ENCODE peak calls at places on chromosomes 4 and X, in six cellular contexts. One of them, this sample, is unnamed.

GRCh38 chr4:71553605-71554004 is 214.8 kb downstream of the SLC4A4 start:
- DNase-seq in lung: no peak
- DNase-seq in stimulated activated CD4-positive, alpha-beta T cell treated with anti-CD3 and anti-CD28 coated beads, Interleukin-1b, Interleukin-23, amount 100 ng/mL, for 24 hours: no peak
- DNase-seq in SK-N-DZ: no peak
- DNase-seq in activated CD4-positive, alpha-beta T cell treated with anti-CD3 and anti-CD28 coated beads, Interleukin-2, amount 50 U/mL, for 1 hour: no peak
- DNase-seq in KBM-7: peak
- DNase-seq in this sample: no peak

GRCh38 chrX:68183612-68184214 is 249.6 kb downstream of the OPHN1 start:
- DNase-seq in lung: no peak
- DNase-seq in stimulated activated CD4-positive, alpha-beta T cell treated with anti-CD3 and anti-CD28 coated beads, Interleukin-1b, Interleukin-23, amount 100 ng/mL, for 24 hours: no peak
- DNase-seq in SK-N-DZ: peak
- DNase-seq in activated CD4-positive, alpha-beta T cell treated with anti-CD3 and anti-CD28 coated beads, Interleukin-2, amount 50 U/mL, for 1 hour: no peak
- DNase-seq in KBM-7: peak
- DNase-seq in this sample: no peak

GRCh38 chr4:1072830-1073446 is 40.4 kb downstream of the RNF212 start:
- DNase-seq in lung: peak
- DNase-seq in stimulated activated CD4-positive, alpha-beta T cell treated with anti-CD3 and anti-CD28 coated beads, Interleukin-1b, Interleukin-23, amount 100 ng/mL, for 24 hours: peak
- DNase-seq in SK-N-DZ: peak
- DNase-seq in activated CD4-positive, alpha-beta T cell treated with anti-CD3 and anti-CD28 coated beads, Interleukin-2, amount 50 U/mL, for 1 hour: peak
- DNase-seq in KBM-7: peak
- DNase-seq in this sample: no peak

GRCh38 chr4:30962949-30963348 is 242.8 kb downstream of the PCDH7 start:
- DNase-seq in lung: no peak
- DNase-seq in stimulated activated CD4-positive, alpha-beta T cell treated with anti-CD3 and anti-CD28 coated beads, Interleukin-1b, Interleukin-23, amount 100 ng/mL, for 24 hours: no peak
- DNase-seq in SK-N-DZ: no peak
- DNase-seq in activated CD4-positive, alpha-beta T cell treated with anti-CD3 and anti-CD28 coated beads, Interleukin-2, amount 50 U/mL, for 1 hour: no peak
- DNase-seq in KBM-7: no peak
- DNase-seq in this sample: no peak

GRCh38 chr4:8019396-8020365 is 80.0 kb upstream of the AFAP1 start:
- DNase-seq in lung: peak
- DNase-seq in stimulated activated CD4-positive, alpha-beta T cell treated with anti-CD3 and anti-CD28 coated beads, Interleukin-1b, Interleukin-23, amount 100 ng/mL, for 24 hours: no peak
- DNase-seq in SK-N-DZ: no peak
- DNase-seq in activated CD4-positive, alpha-beta T cell treated with anti-CD3 and anti-CD28 coated beads, Interleukin-2, amount 50 U/mL, for 1 hour: no peak
- DNase-seq in KBM-7: no peak
- DNase-seq in this sample: no peak

GRCh38 chr4:65391814-65392213 is 278.5 kb downstream of the EPHA5 start:
- DNase-seq in lung: no peak
- DNase-seq in stimulated activated CD4-positive, alpha-beta T cell treated with anti-CD3 and anti-CD28 coated beads, Interleukin-1b, Interleukin-23, amount 100 ng/mL, for 24 hours: no peak
- DNase-seq in SK-N-DZ: no peak
- DNase-seq in activated CD4-positive, alpha-beta T cell treated with anti-CD3 and anti-CD28 coated beads, Interleukin-2, amount 50 U/mL, for 1 hour: no peak
- DNase-seq in KBM-7: no peak
- DNase-seq in this sample: no peak

GRCh38 chr4:1233641-1234277 is 15.2 kb downstream of the CTBP1 start:
- DNase-seq in lung: no peak
- DNase-seq in stimulated activated CD4-positive, alpha-beta T cell treated with anti-CD3 and anti-CD28 coated beads, Interleukin-1b, Interleukin-23, amount 100 ng/mL, for 24 hours: no peak
- DNase-seq in SK-N-DZ: no peak
- DNase-seq in activated CD4-positive, alpha-beta T cell treated with anti-CD3 and anti-CD28 coated beads, Interleukin-2, amount 50 U/mL, for 1 hour: no peak
- DNase-seq in KBM-7: no peak
- DNase-seq in this sample: no peak

GRCh38 chr4:153640476-153640802 is 43.6 kb upstream of the TLR2 start:
- DNase-seq in lung: no peak
- DNase-seq in stimulated activated CD4-positive, alpha-beta T cell treated with anti-CD3 and anti-CD28 coated beads, Interleukin-1b, Interleukin-23, amount 100 ng/mL, for 24 hours: no peak
- DNase-seq in SK-N-DZ: no peak
- DNase-seq in activated CD4-positive, alpha-beta T cell treated with anti-CD3 and anti-CD28 coated beads, Interleukin-2, amount 50 U/mL, for 1 hour: no peak
- DNase-seq in KBM-7: no peak
- DNase-seq in this sample: no peak

GRCh38 chr4:169160825-169161224 is 109.9 kb downstream of the SH3RF1 start:
- DNase-seq in lung: no peak
- DNase-seq in stimulated activated CD4-positive, alpha-beta T cell treated with anti-CD3 and anti-CD28 coated beads, Interleukin-1b, Interleukin-23, amount 100 ng/mL, for 24 hours: no peak
- DNase-seq in SK-N-DZ: no peak
- DNase-seq in activated CD4-positive, alpha-beta T cell treated with anti-CD3 and anti-CD28 coated beads, Interleukin-2, amount 50 U/mL, for 1 hour: no peak
- DNase-seq in KBM-7: no peak
- DNase-seq in this sample: no peak

GRCh38 chrX:14963447-14964236 is 90.4 kb downstream of the MOSPD2 start:
- DNase-seq in lung: no peak
- DNase-seq in stimulated activated CD4-positive, alpha-beta T cell treated with anti-CD3 and anti-CD28 coated beads, Interleukin-1b, Interleukin-23, amount 100 ng/mL, for 24 hours: no peak
- DNase-seq in SK-N-DZ: no peak
- DNase-seq in activated CD4-positive, alpha-beta T cell treated with anti-CD3 and anti-CD28 coated beads, Interleukin-2, amount 50 U/mL, for 1 hour: no peak
- DNase-seq in KBM-7: no peak
- DNase-seq in this sample: no peak

GRCh38 chr4:165532976-165533375 is 154.2 kb downstream of the CPE start:
- DNase-seq in lung: no peak
- DNase-seq in stimulated activated CD4-positive, alpha-beta T cell treated with anti-CD3 and anti-CD28 coated beads, Interleukin-1b, Interleukin-23, amount 100 ng/mL, for 24 hours: no peak
- DNase-seq in SK-N-DZ: no peak
- DNase-seq in activated CD4-positive, alpha-beta T cell treated with anti-CD3 and anti-CD28 coated beads, Interleukin-2, amount 50 U/mL, for 1 hour: no peak
- DNase-seq in KBM-7: no peak
- DNase-seq in this sample: no peak

GRCh38 chrX:52280812-52281211 is 88.0 kb upstream of the XAGE2 start:
- DNase-seq in lung: no peak
- DNase-seq in stimulated activated CD4-positive, alpha-beta T cell treated with anti-CD3 and anti-CD28 coated beads, Interleukin-1b, Interleukin-23, amount 100 ng/mL, for 24 hours: no peak
- DNase-seq in SK-N-DZ: no peak
- DNase-seq in activated CD4-positive, alpha-beta T cell treated with anti-CD3 and anti-CD28 coated beads, Interleukin-2, amount 50 U/mL, for 1 hour: no peak
- DNase-seq in KBM-7: peak
- DNase-seq in this sample: no peak

GRCh38 chr4:118826723-118827444 is 9.0 kb downstream of the SEC24D start:
- DNase-seq in lung: no peak
- DNase-seq in stimulated activated CD4-positive, alpha-beta T cell treated with anti-CD3 and anti-CD28 coated beads, Interleukin-1b, Interleukin-23, amount 100 ng/mL, for 24 hours: no peak
- DNase-seq in SK-N-DZ: no peak
- DNase-seq in activated CD4-positive, alpha-beta T cell treated with anti-CD3 and anti-CD28 coated beads, Interleukin-2, amount 50 U/mL, for 1 hour: no peak
- DNase-seq in KBM-7: no peak
- DNase-seq in this sample: no peak

GRCh38 chrX:21723814-21724213 is 34.1 kb downstream of the SMPX start:
- DNase-seq in lung: no peak
- DNase-seq in stimulated activated CD4-positive, alpha-beta T cell treated with anti-CD3 and anti-CD28 coated beads, Interleukin-1b, Interleukin-23, amount 100 ng/mL, for 24 hours: no peak
- DNase-seq in SK-N-DZ: peak
- DNase-seq in activated CD4-positive, alpha-beta T cell treated with anti-CD3 and anti-CD28 coated beads, Interleukin-2, amount 50 U/mL, for 1 hour: no peak
- DNase-seq in KBM-7: no peak
- DNase-seq in this sample: no peak

GRCh38 chr4:6492861-6493667 is 20.6 kb upstream of the PPP2R2C start:
- DNase-seq in lung: peak
- DNase-seq in stimulated activated CD4-positive, alpha-beta T cell treated with anti-CD3 and anti-CD28 coated beads, Interleukin-1b, Interleukin-23, amount 100 ng/mL, for 24 hours: no peak
- DNase-seq in SK-N-DZ: no peak
- DNase-seq in activated CD4-positive, alpha-beta T cell treated with anti-CD3 and anti-CD28 coated beads, Interleukin-2, amount 50 U/mL, for 1 hour: no peak
- DNase-seq in KBM-7: no peak
- DNase-seq in this sample: peak

GRCh38 chrX:6729581-6729980 is 194.7 kb upstream of the VCX3A start:
- DNase-seq in lung: no peak
- DNase-seq in stimulated activated CD4-positive, alpha-beta T cell treated with anti-CD3 and anti-CD28 coated beads, Interleukin-1b, Interleukin-23, amount 100 ng/mL, for 24 hours: no peak
- DNase-seq in SK-N-DZ: peak
- DNase-seq in activated CD4-positive, alpha-beta T cell treated with anti-CD3 and anti-CD28 coated beads, Interleukin-2, amount 50 U/mL, for 1 hour: no peak
- DNase-seq in KBM-7: peak
- DNase-seq in this sample: no peak

GRCh38 chrX:23381099-23381498 is 46.5 kb downstream of the PTCHD1 start:
- DNase-seq in lung: no peak
- DNase-seq in stimulated activated CD4-positive, alpha-beta T cell treated with anti-CD3 and anti-CD28 coated beads, Interleukin-1b, Interleukin-23, amount 100 ng/mL, for 24 hours: no peak
- DNase-seq in SK-N-DZ: no peak
- DNase-seq in activated CD4-positive, alpha-beta T cell treated with anti-CD3 and anti-CD28 coated beads, Interleukin-2, amount 50 U/mL, for 1 hour: no peak
- DNase-seq in KBM-7: no peak
- DNase-seq in this sample: no peak

GRCh38 chr4:122702939-122703338 is 29.6 kb upstream of the BBS12 start:
- DNase-seq in lung: no peak
- DNase-seq in stimulated activated CD4-positive, alpha-beta T cell treated with anti-CD3 and anti-CD28 coated beads, Interleukin-1b, Interleukin-23, amount 100 ng/mL, for 24 hours: no peak
- DNase-seq in SK-N-DZ: no peak
- DNase-seq in activated CD4-positive, alpha-beta T cell treated with anti-CD3 and anti-CD28 coated beads, Interleukin-2, amount 50 U/mL, for 1 hour: no peak
- DNase-seq in KBM-7: no peak
- DNase-seq in this sample: no peak

GRCh38 chr4:73944061-73944875 is 37.6 kb downstream of the PF4 start:
- DNase-seq in lung: peak
- DNase-seq in stimulated activated CD4-positive, alpha-beta T cell treated with anti-CD3 and anti-CD28 coated beads, Interleukin-1b, Interleukin-23, amount 100 ng/mL, for 24 hours: no peak
- DNase-seq in SK-N-DZ: no peak
- DNase-seq in activated CD4-positive, alpha-beta T cell treated with anti-CD3 and anti-CD28 coated beads, Interleukin-2, amount 50 U/mL, for 1 hour: no peak
- DNase-seq in KBM-7: no peak
- DNase-seq in this sample: peak

GRCh38 chrX:123648028-123648810 is 84.6 kb downstream of the THOC2 start:
- DNase-seq in lung: peak
- DNase-seq in stimulated activated CD4-positive, alpha-beta T cell treated with anti-CD3 and anti-CD28 coated beads, Interleukin-1b, Interleukin-23, amount 100 ng/mL, for 24 hours: no peak
- DNase-seq in SK-N-DZ: peak
- DNase-seq in activated CD4-positive, alpha-beta T cell treated with anti-CD3 and anti-CD28 coated beads, Interleukin-2, amount 50 U/mL, for 1 hour: peak
- DNase-seq in KBM-7: no peak
- DNase-seq in this sample: peak

GRCh38 chr4:85474818-85475630 is at the start of gene ARHGAP24:
- DNase-seq in lung: peak
- DNase-seq in stimulated activated CD4-positive, alpha-beta T cell treated with anti-CD3 and anti-CD28 coated beads, Interleukin-1b, Interleukin-23, amount 100 ng/mL, for 24 hours: no peak
- DNase-seq in SK-N-DZ: peak
- DNase-seq in activated CD4-positive, alpha-beta T cell treated with anti-CD3 and anti-CD28 coated beads, Interleukin-2, amount 50 U/mL, for 1 hour: no peak
- DNase-seq in KBM-7: peak
- DNase-seq in this sample: peak

GRCh38 chr4:116439330-116439729 is 646.0 kb downstream of the TRAM1L1 start:
- DNase-seq in lung: no peak
- DNase-seq in stimulated activated CD4-positive, alpha-beta T cell treated with anti-CD3 and anti-CD28 coated beads, Interleukin-1b, Interleukin-23, amount 100 ng/mL, for 24 hours: no peak
- DNase-seq in SK-N-DZ: peak
- DNase-seq in activated CD4-positive, alpha-beta T cell treated with anti-CD3 and anti-CD28 coated beads, Interleukin-2, amount 50 U/mL, for 1 hour: no peak
- DNase-seq in KBM-7: no peak
- DNase-seq in this sample: no peak

GRCh38 chr4:101337688-101338087 is 9.6 kb downstream of the PPP3CA start:
- DNase-seq in lung: no peak
- DNase-seq in stimulated activated CD4-positive, alpha-beta T cell treated with anti-CD3 and anti-CD28 coated beads, Interleukin-1b, Interleukin-23, amount 100 ng/mL, for 24 hours: no peak
- DNase-seq in SK-N-DZ: no peak
- DNase-seq in activated CD4-positive, alpha-beta T cell treated with anti-CD3 and anti-CD28 coated beads, Interleukin-2, amount 50 U/mL, for 1 hour: no peak
- DNase-seq in KBM-7: no peak
- DNase-seq in this sample: no peak

GRCh38 chrX:130047416-130047815 is 62.9 kb downstream of the ELF4 start:
- DNase-seq in lung: no peak
- DNase-seq in stimulated activated CD4-positive, alpha-beta T cell treated with anti-CD3 and anti-CD28 coated beads, Interleukin-1b, Interleukin-23, amount 100 ng/mL, for 24 hours: no peak
- DNase-seq in SK-N-DZ: no peak
- DNase-seq in activated CD4-positive, alpha-beta T cell treated with anti-CD3 and anti-CD28 coated beads, Interleukin-2, amount 50 U/mL, for 1 hour: no peak
- DNase-seq in KBM-7: no peak
- DNase-seq in this sample: no peak

GRCh38 chr4:84792366-84793301 is 173.9 kb downstream of the WDFY3 start:
- DNase-seq in lung: no peak
- DNase-seq in stimulated activated CD4-positive, alpha-beta T cell treated with anti-CD3 and anti-CD28 coated beads, Interleukin-1b, Interleukin-23, amount 100 ng/mL, for 24 hours: no peak
- DNase-seq in SK-N-DZ: peak
- DNase-seq in activated CD4-positive, alpha-beta T cell treated with anti-CD3 and anti-CD28 coated beads, Interleukin-2, amount 50 U/mL, for 1 hour: no peak
- DNase-seq in KBM-7: no peak
- DNase-seq in this sample: no peak